ENCODE peak calls at places on chromosomes 5 and 9, in nine cellular contexts. I is foreskin fibroblast; G is HT-29; Q is AG20443; S is activated CD4-positive, alpha-beta T cell treated with anti-CD3 and anti-CD28 coated beads, Interleukin-2, amount 10 ng/mL, durations not matched to agents 7 days and 5 days; M is activated CD8-positive, alpha-beta memory T cell treated with anti-CD3 and anti-CD28 coated beads, Interleukin-2, amount 50 U/mL, for 48 hours; U is ovary; X is neural crest cell; B is NT2/D1. Z is an unnamed sample.

GRCh38 chr5:135834639-135835529 is at the start of gene SLC25A48:
- DNase-seq in I (no peak), G (peak), Q (peak), S (peak), M (peak), U (no peak), X (peak), B (peak), Z (no peak)

GRCh38 chr5:102834438-102834964 is 79.4 kb downstream of the PAM start:
- DNase-seq in I (no peak), G (no peak), Q (no peak), S (no peak), M (no peak), U (no peak), X (no peak), B (no peak), Z (no peak)

GRCh38 chr5:83172655-83173054 is 95.3 kb downstream of the XRCC4 start:
- DNase-seq in I (peak), G (no peak), Q (peak), S (no peak), M (no peak), U (no peak), X (no peak), B (no peak), Z (no peak)

GRCh38 chr5:176985516-176985915 is 21.1 kb downstream of the UIMC1 start:
- DNase-seq in I (no peak), G (no peak), Q (no peak), S (peak), M (no peak), U (no peak), X (no peak), B (no peak), Z (no peak)

GRCh38 chr5:130066644-130067043 is 162.4 kb downstream of the CHSY3 start:
- DNase-seq in I (peak), G (no peak), Q (peak), S (no peak), M (no peak), U (no peak), X (no peak), B (no peak), Z (no peak)

GRCh38 chr9:21770877-21771560 is 31.4 kb upstream of the MTAP start:
- DNase-seq in I (peak), G (no peak), Q (peak), S (no peak), M (no peak), U (no peak), X (no peak), B (no peak), Z (no peak)

GRCh38 chr5:96995419-96995818 is 59.5 kb downstream of the LNPEP start:
- DNase-seq in I (no peak), G (no peak), Q (no peak), S (no peak), M (no peak), U (no peak), X (no peak), B (no peak), Z (no peak)

GRCh38 chr9:124501771-124502320 is 5.4 kb downstream of the NR5A1 start:
- DNase-seq in I (no peak), G (no peak), Q (no peak), S (no peak), M (no peak), U (peak), X (no peak), B (no peak), Z (no peak)

GRCh38 chr9:22342489-22343217 is 104.0 kb upstream of the DMRTA1 start:
- DNase-seq in I (peak), G (no peak), Q (peak), S (no peak), M (no peak), U (no peak), X (no peak), B (no peak), Z (no peak)

GRCh38 chr5:121737120-121737519 is 114.6 kb upstream of the FTMT start:
- DNase-seq in I (no peak), G (no peak), Q (no peak), S (no peak), M (no peak), U (no peak), X (no peak), B (no peak), Z (no peak)

GRCh38 chr5:141677415-141677814 is 4.6 kb downstream of the ARAP3 start:
- DNase-seq in I (no peak), G (peak), Q (no peak), S (no peak), M (no peak), U (no peak), X (peak), B (no peak), Z (no peak)

GRCh38 chr9:92333288-92333634 is 7.5 kb downstream of the CENPP start:
- DNase-seq in I (no peak), G (no peak), Q (no peak), S (no peak), M (no peak), U (no peak), X (no peak), B (no peak), Z (no peak)

GRCh38 chr9:98887918-98888510 is 55.7 kb upstream of the COL15A1 start:
- DNase-seq in I (peak), G (peak), Q (no peak), S (no peak), M (no peak), U (no peak), X (no peak), B (no peak), Z (no peak)

GRCh38 chr5:16179936-16180788 is 571 bp upstream of the MARCHF11 start:
- DNase-seq in I (no peak), G (no peak), Q (no peak), S (no peak), M (no peak), U (no peak), X (no peak), B (no peak), Z (no peak)

GRCh38 chr5:59715228-59715627 is 178.3 kb downstream of the PDE4D start:
- DNase-seq in I (no peak), G (no peak), Q (no peak), S (no peak), M (no peak), U (no peak), X (no peak), B (no peak), Z (no peak)

GRCh38 chr5:83306572-83307241 is 164.8 kb upstream of the VCAN start:
- DNase-seq in I (peak), G (no peak), Q (peak), S (peak), M (no peak), U (no peak), X (no peak), B (no peak), Z (peak)

GRCh38 chr9:115207003-115207837 is 89.3 kb upstream of the TNC start:
- DNase-seq in I (peak), G (no peak), Q (no peak), S (no peak), M (no peak), U (no peak), X (no peak), B (peak), Z (no peak)

GRCh38 chr5:76402880-76403712 is at the start of gene IQGAP2:
- DNase-seq in I (peak), G (peak), Q (peak), S (peak), M (peak), U (peak), X (peak), B (no peak), Z (peak)

GRCh38 chr5:68086857-68087256 is 128.7 kb upstream of the PIK3R1 start:
- DNase-seq in I (peak), G (no peak), Q (peak), S (no peak), M (no peak), U (peak), X (no peak), B (no peak), Z (no peak)

GRCh38 chr5:165126598-165126997 is 1621.2 kb downstream of the MAT2B start:
- DNase-seq in I (no peak), G (no peak), Q (no peak), S (no peak), M (no peak), U (no peak), X (no peak), B (no peak), Z (no peak)

Z was measured in NK-92 treated with Interleukin-12 subunit alpha and Interleukin-12 subunit beta, amount 100 ng/mL, for 24 hours.